ENCODE peak calls at places on chromosomes 13 and 19, in ten cellular contexts. Y is heart right ventricle; E is mucosa of gallbladder; S is dermis microvascular lymphatic vessel endothelial cell; Z is caudate nucleus; K is HT1080; W is AG04449; I is foreskin fibroblast; D is LoVo; X is activated naive CD8-positive, alpha-beta T cell treated with anti-CD3 and anti-CD28 coated beads for 36 hours. T is an unnamed sample.
A peak's percentile ranks its signal among the peaks of the same experiment; 100 is the strongest.

GRCh38 chr13:65597839-65598818 is 1632.0 kb downstream of the PCDH9 start:
- DNase-seq in Y (no peak), E (no peak), S (no peak), Z (no peak), K (no peak), W (peak; percentile 71), I (peak; percentile 39), D (no peak), X (no peak), T (no peak)

GRCh38 chr19:1700733-1701663 is 48.6 kb upstream of the TCF3 start:
- DNase-seq in Y (no peak), E (no peak), S (no peak), Z (no peak), K (no peak), W (no peak), I (no peak), D (no peak), X (no peak), T (no peak)

GRCh38 chr19:30590596-30591229 is 218.5 kb downstream of the ZNF536 start:
- DNase-seq in Y (no peak), E (no peak), S (no peak), Z (peak; percentile 30), K (no peak), W (no peak), I (no peak), D (no peak), X (no peak), T (no peak)

GRCh38 chr19:35904312-35905068 is 2.2 kb downstream of the HCST start:
- DNase-seq in Y (no peak), E (no peak), S (no peak), Z (no peak), K (no peak), W (no peak), I (no peak), D (no peak), X (no peak), T (no peak)

GRCh38 chr13:59609421-59609820 is 554.3 kb downstream of the DIAPH3 start:
- DNase-seq in Y (no peak), E (no peak), S (no peak), Z (no peak), K (no peak), W (no peak), I (no peak), D (no peak), X (no peak), T (no peak)

GRCh38 chr19:18377026-18377425 is 8.9 kb upstream of the GDF15 start:
- DNase-seq in Y (no peak), E (no peak), S (no peak), Z (no peak), K (no peak), W (no peak), I (no peak), D (peak; percentile 83), X (no peak), T (no peak)

GRCh38 chr19:35986664-35987570 is 8.1 kb upstream of the SDHAF1 start:
- DNase-seq in Y (peak; percentile 12), E (no peak), S (no peak), Z (peak; percentile 7), K (no peak), W (no peak), I (no peak), D (peak; percentile 18), X (peak; percentile 28), T (peak; percentile 99)

GRCh38 chr13:40878321-40878720 is 88.9 kb downstream of the SLC25A15 start:
- DNase-seq in Y (no peak), E (no peak), S (no peak), Z (no peak), K (no peak), W (no peak), I (no peak), D (no peak), X (no peak), T (no peak)

GRCh38 chr19:8575467-8575997 is 1.7 kb downstream of the MYO1F start:
- DNase-seq in Y (no peak), E (no peak), S (no peak), Z (no peak), K (peak; percentile 14), W (no peak), I (no peak), D (no peak), X (no peak), T (no peak)

GRCh38 chr19:10112037-10112751 is 701 bp downstream of the P2RY11 start:
- DNase-seq in Y (no peak), E (no peak), S (no peak), Z (no peak), K (no peak), W (no peak), I (no peak), D (no peak), X (peak; percentile 68), T (no peak)

GRCh38 chr19:51681286-51681956 is 11.7 kb upstream of the SPACA6 start:
- DNase-seq in Y (no peak), E (no peak), S (no peak), Z (no peak), K (no peak), W (no peak), I (no peak), D (no peak), X (no peak), T (no peak)

GRCh38 chr19:53511933-53512374 is 26.0 kb upstream of the ZNF331 start:
- DNase-seq in Y (peak; percentile 51), E (peak; percentile 63), S (peak; percentile 81), Z (no peak), K (peak; percentile 45), W (no peak), I (peak; percentile 24), D (peak; percentile 2), X (peak; percentile 49), T (peak; percentile 37)

GRCh38 chr19:17665058-17665457 is 23.1 kb downstream of the UNC13A start:
- DNase-seq in Y (no peak), E (no peak), S (no peak), Z (no peak), K (no peak), W (no peak), I (no peak), D (no peak), X (no peak), T (no peak)

GRCh38 chr19:35471946-35472345 is 18.3 kb downstream of the KRTDAP start:
- DNase-seq in Y (no peak), E (no peak), S (no peak), Z (no peak), K (no peak), W (no peak), I (no peak), D (no peak), X (no peak), T (no peak)

GRCh38 chr13:28819748-28820098 is 416 bp upstream of the MTUS2 start:
- DNase-seq in Y (peak; percentile 44), E (peak; percentile 35), S (peak; percentile 73), Z (no peak), K (no peak), W (no peak), I (peak; percentile 35), D (peak; percentile 12), X (peak; percentile 63), T (no peak)

GRCh38 chr13:32676242-32676641 is 90.0 kb downstream of the PDS5B start:
- DNase-seq in Y (no peak), E (no peak), S (no peak), Z (no peak), K (no peak), W (peak; percentile 34), I (no peak), D (no peak), X (no peak), T (no peak)

GRCh38 chr13:110885966-110886365 is 28.9 kb downstream of the ANKRD10 start:
- DNase-seq in Y (no peak), E (no peak), S (no peak), Z (no peak), K (no peak), W (no peak), I (no peak), D (no peak), X (no peak), T (no peak)

GRCh38 chr13:44191504-44192171 is 182.0 kb upstream of the SERP2 start:
- DNase-seq in Y (peak; percentile 71), E (peak; percentile 53), S (peak; percentile 72), Z (no peak), K (peak; percentile 31), W (no peak), I (peak; percentile 79), D (peak; percentile 23), X (peak; percentile 28), T (peak; percentile 86)

GRCh38 chr19:45446295-45446694 is 21.5 kb upstream of the FOSB start:
- DNase-seq in Y (no peak), E (no peak), S (peak; percentile 75), Z (no peak), K (peak; percentile 50), W (no peak), I (no peak), D (no peak), X (no peak), T (no peak)

GRCh38 chr19:55116232-55117062 is 990 bp downstream of the PPP1R12C start:
- DNase-seq in Y (peak; percentile 77), E (peak; percentile 67), S (peak; percentile 39), Z (peak; percentile 22), K (peak; percentile 56), W (peak; percentile 7), I (peak; percentile 64), D (peak; percentile 18), X (peak; percentile 61), T (peak; percentile 88)

GRCh38 chr13:76993021-76993420 is 1.1 kb downstream of the CLN5 start:
- DNase-seq in Y (no peak), E (no peak), S (no peak), Z (no peak), K (no peak), W (no peak), I (peak; percentile 31), D (no peak), X (no peak), T (no peak)

GRCh38 chr19:48419158-48419920 is 25.9 kb downstream of the GRIN2D start:
- DNase-seq in Y (no peak), E (no peak), S (peak; percentile 57), Z (peak; percentile 30), K (peak; percentile 78), W (no peak), I (no peak), D (no peak), X (peak; percentile 79), T (no peak)

GRCh38 chr13:46521486-46521885 is 31.5 kb upstream of the LRCH1 start:
- DNase-seq in Y (no peak), E (no peak), S (no peak), Z (no peak), K (no peak), W (no peak), I (no peak), D (no peak), X (no peak), T (no peak)